ENCODE peak calls at places on chromosomes 16 and 17, in seven cellular contexts. K, X, C, T, P, G and D are unnamed samples. For H3K27me3, the result is how much of the 10 kb centered on the place peaks cover.

GRCh38 chr17:29210879-29211278 is 30.7 kb upstream of the MYO18A start:
- DNase-seq in P (no peak), T (no peak), G (no peak), C (no peak), X (no peak), K (no peak), D (no peak)

GRCh38 chr16:48963901-48964615 is 317.6 kb downstream of the CBLN1 start:
- DNase-seq in T (peak), C (no peak), K (no peak), G (no peak), X (peak), P (no peak), D (no peak)

GRCh38 chr16:2468142-2468724 is 2.9 kb upstream of the NTN3 start:
- DNase-seq in C (no peak), T (peak), X (no peak), G (no peak), P (no peak), K (no peak), D (no peak)

GRCh38 chr16:83863682-83864081 is 35.2 kb upstream of the MLYCD start:
- DNase-seq in K (no peak), P (no peak), X (no peak), G (no peak), C (no peak), T (no peak), D (no peak)

GRCh38 chr16:14061732-14062259 is 9.3 kb upstream of the MRTFB start:
- DNase-seq in T (no peak), P (no peak), X (no peak), G (no peak), C (peak), K (no peak), D (no peak)

GRCh38 chr17:15269087-15269486 is 4.0 kb upstream of the PMP22 start:
- DNase-seq in G (no peak), K (no peak), C (no peak), P (no peak), X (no peak), T (no peak), D (no peak)

GRCh38 chr16:84931506-84931905 is 79.8 kb downstream of the ZDHHC7 start:
- DNase-seq in G (no peak), X (no peak), K (no peak), C (no peak), P (no peak), T (no peak), D (no peak)

GRCh38 chr17:51374220-51374619 is 113.9 kb downstream of the UTP18 start:
- DNase-seq in C (no peak), X (no peak), G (no peak), P (no peak), K (no peak), T (no peak), D (no peak)

DNA sequence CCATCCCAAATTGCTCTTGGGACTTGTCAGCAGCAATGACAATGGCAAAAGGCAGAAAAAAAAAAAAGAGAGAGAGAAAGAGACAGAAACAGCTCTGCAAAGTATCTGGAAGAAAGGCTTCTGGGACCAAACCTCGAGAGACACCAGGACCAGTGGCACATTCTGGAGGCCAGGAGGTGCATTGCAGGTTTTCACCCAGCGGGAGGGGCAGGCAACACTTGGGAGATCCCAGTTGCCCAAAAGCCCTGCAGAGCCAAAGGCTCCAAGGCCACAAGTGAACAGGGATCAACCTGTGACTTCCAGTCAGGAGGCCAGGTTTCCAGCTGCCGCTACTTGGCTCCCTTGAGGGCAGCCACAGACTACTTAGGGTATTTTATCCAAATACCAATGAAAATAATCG is 110.8 kb upstream of the CDH5 start:
- DNase-seq in T (no peak), C (no peak), P (no peak), G (no peak), K (no peak), X (no peak), D (no peak)
- TF ChIP-seq CTCF in T (no peak), C (no peak), P (no peak), G (no peak), K (no peak), X (no peak), D (no peak)

GRCh38 chr16:88943741-88944140 is 33.3 kb downstream of the CBFA2T3 start:
- DNase-seq in P (no peak), G (no peak), C (no peak), K (no peak), T (no peak), X (no peak), D (no peak)
- H3K27me3 ChIP-seq in P (half or more), G (under half), C (under half), K (under half), T (under half), X (under half), D (under half)

GRCh38 chr17:16285646-16286008 is 67.6 kb downstream of the CENPV start:
- DNase-seq in P (no peak), X (no peak), K (no peak), G (no peak), T (no peak), C (no peak), D (no peak)
- TF ChIP-seq CTCF in P (peak), X (peak), K (peak), G (peak), T (peak), C (no peak), D (no peak)

GRCh38 chr16:74990832-74991231 is 5.9 kb upstream of the WDR59 start:
- DNase-seq in T (no peak), C (no peak), K (no peak), G (no peak), P (no peak), X (no peak), D (no peak)
- H3K27me3 ChIP-seq in T (under half), C (under half), K (under half), G (under half), P (under half), X (under half), D (under half)

DNA sequence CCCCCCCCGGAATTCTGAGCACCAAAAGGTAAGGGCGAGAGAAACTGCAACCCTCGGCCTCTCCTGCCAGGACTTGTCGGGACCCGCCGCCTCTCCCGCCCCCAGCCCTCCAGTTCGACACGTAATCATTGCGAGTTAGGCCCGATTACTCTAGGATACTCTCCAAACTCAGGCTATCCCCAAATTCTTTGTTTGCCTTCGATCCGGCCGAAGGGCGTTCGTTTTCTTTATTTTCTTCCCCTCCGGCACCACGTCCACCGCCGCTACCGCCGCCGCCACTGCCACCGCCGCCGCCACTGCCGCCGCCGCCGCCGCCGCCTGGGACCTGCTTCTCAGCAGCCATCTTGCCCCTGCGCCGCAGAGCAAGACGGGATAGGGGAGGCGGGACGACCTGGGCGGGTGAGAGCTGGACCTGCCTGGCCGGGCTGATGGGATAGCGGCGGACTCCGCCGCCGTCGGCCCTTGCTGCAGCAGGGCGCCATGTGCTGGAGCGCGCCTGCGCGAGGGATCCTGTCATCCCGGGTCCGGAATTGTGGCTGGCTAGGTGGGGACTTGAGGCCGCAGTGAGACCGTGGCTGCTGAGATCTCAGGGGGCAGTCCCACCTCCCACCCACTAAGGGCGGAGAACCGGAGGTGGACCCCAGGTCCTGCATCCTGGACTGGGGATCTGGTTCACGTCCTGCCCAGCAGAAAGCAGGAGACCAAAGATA is at the start of gene SRP68:
- DNase-seq in T (peak), X (no peak), C (peak), G (peak), P (peak), K (peak), D (peak)
- TF ChIP-seq CTCF in T (no peak), X (no peak), C (no peak), G (no peak), P (no peak), K (no peak), D (no peak)

GRCh38 chr16:86285938-86286921 is 224.1 kb upstream of the FOXF1 start:
- DNase-seq in C (no peak), X (no peak), K (no peak), T (peak), G (no peak), P (no peak), D (no peak)

GRCh38 chr16:86285421-86285820 is 224.9 kb upstream of the FOXF1 start:
- DNase-seq in X (no peak), P (no peak), G (no peak), C (no peak), K (no peak), T (no peak), D (no peak)

GRCh38 chr16:86288716-86289294 is 221.5 kb upstream of the FOXF1 start:
- DNase-seq in P (no peak), G (no peak), T (no peak), C (no peak), K (no peak), X (no peak), D (no peak)

GRCh38 chr16:86287641-86288201 is 222.6 kb upstream of the FOXF1 start:
- DNase-seq in P (no peak), G (no peak), T (no peak), K (no peak), C (no peak), X (no peak), D (no peak)

GRCh38 chr16:86286991-86287640 is 223.2 kb upstream of the FOXF1 start:
- DNase-seq in X (no peak), T (peak), K (no peak), P (no peak), G (no peak), C (no peak), D (no peak)
- H3K27me3 ChIP-seq in X (under half), T (half or more), K (half or more), P (half or more), G (half or more), C (under half), D (under half)